ENCODE peak calls at places on chromosomes 11 and 22, in eight cellular contexts. K, L, Z, Q, D, S, O and C are unnamed samples. For H3K27me3 and H3K4me1, the result is how much of the 10 kb centered on the place peaks cover.

GRCh38 chr22:32066820-32067219 is 23.8 kb downstream of the SLC5A1 start:
- DNase-seq in K (peak), L (no peak), Z (no peak), Q (no peak), D (no peak), S (no peak), O (no peak), C (no peak)

GRCh38 chr11:35412285-35412684 is 7.1 kb downstream of the SLC1A2 start:
- DNase-seq in K (peak), L (no peak), Z (no peak), Q (no peak), D (no peak), S (no peak), O (no peak), C (no peak)

GRCh38 chr11:3000032-3000961 is 8.2 kb upstream of the NAP1L4 start:
- DNase-seq in K (no peak), L (no peak), Z (peak), Q (no peak), D (no peak), S (peak), O (peak), C (no peak)

GRCh38 chr22:38866399-38867123 is 5.5 kb downstream of the CBX6 start:
- DNase-seq in K (peak), L (peak), Z (no peak), Q (no peak), D (no peak), S (no peak), O (no peak), C (no peak)

GRCh38 chr11:44753965-44754645 is 27.3 kb downstream of the TSPAN18 start:
- DNase-seq in K (peak), L (no peak), Z (no peak), Q (no peak), D (peak), S (no peak), O (no peak), C (no peak)

GRCh38 chr11:42770444-42771065 is 541.2 kb upstream of the API5 start:
- DNase-seq in K (peak), L (no peak), Z (peak), Q (no peak), D (no peak), S (no peak), O (peak), C (no peak)

GRCh38 chr11:85569525-85569924 is 57.6 kb downstream of the DLG2 start:
- DNase-seq in K (no peak), L (no peak), Z (no peak), Q (no peak), D (no peak), S (no peak), O (no peak), C (no peak)

GRCh38 chr22:25569983-25570382 is 5.5 kb downstream of the GRK3 start:
- DNase-seq in K (no peak), L (no peak), Z (no peak), Q (no peak), D (no peak), S (no peak), O (no peak), C (no peak)

GRCh38 chr11:67315325-67315909 is 12.1 kb downstream of the SSH3 start:
- DNase-seq in K (no peak), L (no peak), Z (no peak), Q (no peak), D (no peak), S (no peak), O (no peak), C (no peak)

GRCh38 chr11:2842876-2843275 is 42.7 kb downstream of the CDKN1C start:
- DNase-seq in K (no peak), L (no peak), Z (no peak), Q (no peak), D (no peak), S (no peak), O (no peak), C (no peak)

GRCh38 chr11:8768625-8769333 is 86.2 kb downstream of the RPL27A start:
- DNase-seq in K (no peak), L (no peak), Z (no peak), Q (no peak), D (peak), S (peak), O (peak), C (no peak)

GRCh38 chr11:66762088-66762487 is 33.1 kb upstream of the SPTBN2 start:
- DNase-seq in K (peak), L (no peak), Z (no peak), Q (no peak), D (no peak), S (no peak), O (no peak), C (no peak)

GRCh38 chr22:48919187-48919590 is 908.5 kb downstream of the BRD1 start:
- DNase-seq in K (no peak), L (no peak), Z (no peak), Q (no peak), D (no peak), S (no peak), O (no peak), C (no peak)

GRCh38 chr11:98835336-98835735 is 185.4 kb upstream of the CNTN5 start:
- DNase-seq in K (no peak), L (no peak), Z (no peak), Q (no peak), D (no peak), S (no peak), O (no peak), C (no peak)

GRCh38 chr11:86274503-86274902 is 27.5 kb upstream of the HIKESHI start:
- DNase-seq in K (peak), L (no peak), Z (no peak), Q (no peak), D (no peak), S (no peak), O (no peak), C (no peak)

GRCh38 chr11:68840661-68841653 is 759 bp downstream of the CPT1A start:
- DNase-seq in K (peak), L (peak), Z (no peak), Q (peak), D (peak), S (peak), O (peak), C (no peak)

GRCh38 chr11:84902445-84902844 is 724.7 kb downstream of the DLG2 start:
- DNase-seq in K (no peak), L (no peak), Z (no peak), Q (no peak), D (no peak), S (peak), O (no peak), C (no peak)

GRCh38 chr11:33507967-33508366 is 192.7 kb downstream of the C11orf91 start:
- DNase-seq in K (peak), L (no peak), Z (no peak), Q (no peak), D (no peak), S (no peak), O (no peak), C (no peak)

GRCh38 chr22:21887841-21888240 is 20.4 kb upstream of the MAPK1 start:
- DNase-seq in K (no peak), L (no peak), Z (no peak), Q (no peak), D (no peak), S (no peak), O (no peak), C (no peak)

GRCh38 chr11:33703771-33704170 is 3.1 kb upstream of the C11orf91 start:
- DNase-seq in K (no peak), L (no peak), Z (no peak), Q (no peak), D (peak), S (no peak), O (no peak), C (no peak)

GRCh38 chr11:15770798-15771414 is 585.4 kb downstream of the SOX6 start:
- DNase-seq in K (peak), L (no peak), Z (no peak), Q (no peak), D (peak), S (peak), O (peak), C (no peak)

GRCh38 chr11:44421090-44421675 is 111.2 kb upstream of the ALX4 start:
- DNase-seq in K (no peak), L (no peak), Z (no peak), Q (no peak), D (no peak), S (no peak), O (no peak), C (no peak)

GRCh38 chr11:58530236-58530635 is 22.3 kb upstream of the OR5B21 start:
- DNase-seq in K (no peak), L (no peak), Z (no peak), Q (no peak), D (no peak), S (no peak), O (no peak), C (peak)

GRCh38 chr11:117187799-117188481 is 9.4 kb downstream of the SIDT2 start:
- DNase-seq in K (no peak), L (peak), Z (no peak), Q (peak), D (peak), S (no peak), O (peak), C (no peak)

GRCh38 chr11:69530278-69531070 is 49.0 kb downstream of the LINC01488 start:
- DNase-seq in K (no peak), L (no peak), Z (no peak), Q (no peak), D (peak), S (no peak), O (no peak), C (no peak)

GRCh38 chr11:34830648-34831047 is 85.5 kb downstream of the APIP start:
- DNase-seq in K (no peak), L (no peak), Z (no peak), Q (no peak), D (no peak), S (peak), O (peak), C (no peak)

GRCh38 chr11:111665779-111666178 is 63.5 kb downstream of the SIK2 start:
- DNase-seq in K (peak), L (no peak), Z (no peak), Q (no peak), D (no peak), S (no peak), O (no peak), C (no peak)

GRCh38 chr22:37848587-37849088 is 581 bp upstream of the EIF3L start:
- DNase-seq in K (peak), L (no peak), Z (no peak), Q (no peak), D (no peak), S (no peak), O (no peak), C (no peak)

GRCh38 chr11:28537822-28538221 is 429.6 kb downstream of the METTL15 start:
- DNase-seq in K (no peak), L (no peak), Z (no peak), Q (no peak), D (no peak), S (no peak), O (no peak), C (no peak)

DNA sequence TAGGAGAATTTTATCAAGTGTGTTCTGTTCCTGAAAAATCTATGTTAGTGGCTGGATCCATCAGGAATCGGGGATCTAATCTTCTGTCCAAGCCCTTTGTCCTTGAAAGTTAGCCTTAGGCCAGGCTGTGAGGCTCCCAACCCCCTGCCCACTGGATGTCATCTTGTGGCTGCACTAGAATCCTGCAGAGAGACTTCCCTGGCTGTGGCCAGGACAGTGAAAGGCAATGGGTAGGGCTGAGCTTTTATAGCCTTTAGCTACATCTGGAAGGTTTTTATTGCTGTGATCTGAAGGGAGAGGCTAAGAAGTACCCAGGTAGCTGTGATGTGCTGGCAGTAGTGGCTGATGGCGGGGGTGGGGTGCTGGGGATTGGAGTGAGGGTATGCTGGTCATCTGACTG is 2.1 kb downstream of the OAF start:
- DNase-seq in K (no peak), L (no peak), Z (no peak), Q (no peak), D (no peak), S (no peak), O (no peak), C (no peak)
- H3K27me3 ChIP-seq in K (half or more), L (under half), Z (under half), Q (under half), D (under half), S (under half), O (under half), C (under half)

DNA sequence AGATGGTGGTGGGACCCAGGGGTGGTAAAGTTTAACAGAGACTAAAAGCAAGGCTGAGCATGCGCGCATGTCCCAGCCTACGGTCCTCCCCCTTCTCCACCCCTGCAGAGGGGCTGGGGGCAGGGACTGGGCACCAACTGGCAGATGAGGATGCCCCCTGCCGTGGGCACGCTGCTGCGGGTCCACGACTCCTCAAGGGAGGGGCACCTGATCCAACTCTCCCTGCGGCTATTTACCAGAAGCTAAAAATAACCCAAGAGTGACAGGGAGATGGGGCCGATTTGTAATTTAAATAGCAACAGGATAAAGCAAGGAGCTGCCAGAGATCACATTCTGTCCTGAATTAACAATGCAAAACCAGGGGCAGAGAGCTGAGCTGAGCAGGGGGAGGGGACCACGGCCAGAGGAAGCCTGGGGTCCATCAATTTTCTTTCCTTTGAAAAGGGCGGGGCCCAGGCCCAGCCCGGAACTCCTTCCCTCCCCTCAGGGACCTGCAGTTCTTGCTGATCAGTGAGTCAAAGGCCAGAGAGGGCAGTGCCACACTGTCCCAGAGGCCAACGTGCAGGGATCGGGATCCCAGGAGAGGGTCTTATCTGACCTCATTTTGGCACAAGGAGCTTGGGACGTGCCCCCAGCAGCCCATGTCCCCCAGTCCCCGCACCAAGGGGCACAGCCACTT is 8.1 kb upstream of the DGKZ start:
- DNase-seq in K (peak), L (no peak), Z (no peak), Q (no peak), D (no peak), S (no peak), O (no peak), C (no peak)
- H3K27ac ChIP-seq in K (peak), L (no peak), Z (no peak), Q (no peak), D (peak), S (peak), O (no peak), C (no peak)

DNA sequence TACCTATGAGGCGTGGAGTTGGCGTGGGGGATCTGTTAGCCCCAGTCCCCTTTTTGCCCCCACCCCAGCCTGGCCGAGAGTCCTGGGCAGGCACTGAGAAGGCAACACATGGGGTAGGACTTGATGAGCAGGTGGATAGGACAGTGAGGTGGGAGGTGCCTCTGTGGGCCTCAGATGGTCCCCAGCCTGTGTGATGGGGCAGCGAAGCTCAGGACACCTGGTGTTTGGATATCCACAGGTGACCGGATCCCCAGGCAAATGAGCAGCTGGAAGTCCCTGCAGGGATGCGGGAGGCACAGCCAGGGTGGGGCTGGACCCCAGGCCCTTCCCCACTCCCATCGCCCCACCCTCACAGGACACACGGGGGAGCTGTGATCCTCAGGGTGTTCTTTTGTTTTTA is 9.7 kb downstream of the FBLN1 start:
- DNase-seq in K (no peak), L (no peak), Z (no peak), Q (no peak), D (no peak), S (no peak), O (no peak), C (no peak)
- H3K4me1 ChIP-seq in K (under half), L (under half), Z (under half), Q (under half), D (under half), S (under half), O (under half), C (under half)

GRCh38 chr11:124746621-124747243 is 5.3 kb downstream of the VSIG2 start:
- DNase-seq in K (peak), L (peak), Z (peak), Q (no peak), D (no peak), S (peak), O (peak), C (peak)

GRCh38 chr11:124749920-124750319 is 2.1 kb downstream of the VSIG2 start:
- DNase-seq in K (no peak), L (no peak), Z (no peak), Q (no peak), D (no peak), S (no peak), O (no peak), C (no peak)

GRCh38 chr11:124748100-124748418 is 4.0 kb downstream of the VSIG2 start:
- DNase-seq in K (no peak), L (no peak), Z (no peak), Q (no peak), D (no peak), S (no peak), O (no peak), C (no peak)

GRCh38 chr11:124747406-124748099 is 4.5 kb downstream of the VSIG2 start:
- DNase-seq in K (no peak), L (no peak), Z (no peak), Q (no peak), D (no peak), S (no peak), O (no peak), C (no peak)

DNA sequence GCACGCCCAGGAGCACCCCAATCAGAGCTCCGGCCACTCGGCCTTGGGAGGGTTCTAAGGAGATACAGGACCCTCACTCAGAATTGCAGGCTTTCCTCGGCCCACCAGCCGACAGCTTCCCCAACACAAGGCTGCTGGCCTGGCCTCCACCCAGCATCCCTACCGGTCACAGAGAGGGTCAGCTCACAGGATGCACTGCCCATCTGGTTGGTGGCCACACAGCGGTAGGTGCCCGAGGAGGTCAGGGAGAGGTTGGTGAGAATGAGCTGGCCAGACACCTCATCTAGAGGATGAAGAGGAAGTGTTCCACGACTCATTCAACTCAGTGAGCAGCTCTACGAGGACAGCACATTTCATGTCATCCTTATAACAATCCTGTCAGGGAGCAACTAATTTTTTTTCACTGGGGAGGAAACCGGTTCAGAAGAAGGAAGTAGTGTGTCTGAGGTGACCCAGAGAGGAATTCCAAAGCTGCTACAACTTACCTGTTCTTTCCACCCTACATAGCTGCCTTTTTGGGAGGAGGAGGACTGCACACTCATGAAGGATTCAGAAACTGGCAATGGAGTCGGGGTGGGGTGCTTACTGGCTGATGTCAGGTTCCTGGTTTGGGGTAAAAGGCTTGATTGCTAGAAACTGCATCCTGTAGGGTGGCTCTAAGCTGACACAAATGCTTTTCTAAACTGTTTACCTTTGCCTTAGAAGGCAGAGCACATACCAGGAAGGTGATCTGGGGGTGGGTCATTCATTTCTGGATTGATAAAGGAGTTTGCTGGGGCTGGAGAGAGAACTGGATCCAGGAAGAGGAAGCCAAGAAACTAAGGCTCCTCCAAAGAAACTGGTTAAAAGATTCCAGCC is 3.3 kb downstream of the VSIG2 start:
- DNase-seq in K (no peak), L (no peak), Z (no peak), Q (no peak), D (peak), S (no peak), O (no peak), C (no peak)
- H3K27me3 ChIP-seq in K (half or more), L (under half), Z (half or more), Q (half or more), D (under half), S (half or more), O (under half), C (under half)

GRCh38 chr11:6201486-6201885 is 2.5 kb downstream of the OR52W1 start:
- DNase-seq in K (no peak), L (no peak), Z (no peak), Q (no peak), D (no peak), S (no peak), O (no peak), C (no peak)

GRCh38 chr11:6199174-6199810 is at the start of gene OR52W1:
- DNase-seq in K (no peak), L (no peak), Z (no peak), Q (no peak), D (no peak), S (no peak), O (no peak), C (no peak)

GRCh38 chr11:6203327-6203726 is 2.0 kb upstream of the C11orf42 start:
- DNase-seq in K (no peak), L (no peak), Z (no peak), Q (no peak), D (no peak), S (no peak), O (no peak), C (peak)

GRCh38 chr11:6202036-6202435 is 3.0 kb downstream of the OR52W1 start:
- DNase-seq in K (no peak), L (no peak), Z (no peak), Q (no peak), D (no peak), S (no peak), O (no peak), C (no peak)

GRCh38 chr11:6200975-6201374 is 2.0 kb downstream of the OR52W1 start:
- DNase-seq in K (no peak), L (no peak), Z (no peak), Q (peak), D (no peak), S (peak), O (no peak), C (no peak)
- H3K27ac ChIP-seq in K (no peak), L (no peak), Z (no peak), Q (no peak), D (no peak), S (no peak), O (no peak), C (peak)

GRCh38 chr22:36155702-36156101 is 4.9 kb downstream of the APOL3 start:
- DNase-seq in K (no peak), L (peak), Z (no peak), Q (peak), D (peak), S (peak), O (peak), C (no peak)
- H3K4me1 ChIP-seq in K (under half), L (under half), Z (under half), Q (half or more), D (under half), S (half or more), O (under half), C (half or more)

DNA sequence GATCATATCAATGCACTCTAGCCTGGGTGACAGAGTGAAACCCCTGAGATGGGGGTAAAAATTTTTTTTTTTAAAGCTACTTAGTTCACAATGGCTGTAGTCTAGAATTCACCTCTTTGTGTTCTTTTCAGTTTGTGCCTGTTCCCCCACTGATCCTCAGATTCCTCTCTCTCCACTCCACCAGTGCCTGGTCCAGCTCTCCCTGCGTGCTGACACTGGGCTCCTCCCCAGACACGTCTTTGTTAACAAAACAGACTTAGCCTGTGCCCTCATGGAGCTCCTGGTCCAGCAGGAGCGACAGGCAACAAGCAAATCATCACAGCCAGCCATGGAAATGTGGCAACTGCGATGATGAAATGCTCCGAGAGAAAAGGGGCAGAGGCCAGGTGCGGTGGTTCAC is 34.0 kb downstream of the IFT27 start:
- DNase-seq in K (no peak), L (no peak), Z (no peak), Q (no peak), D (no peak), S (no peak), O (no peak), C (no peak)
- H3K27me3 ChIP-seq in K (under half), L (under half), Z (under half), Q (under half), D (under half), S (under half), O (under half), C (under half)